ENCODE peak calls at places on chromosomes 5 and 9, in seven cellular contexts. O is prostate gland, V is adrenal gland, E is Peyer's patch, C is ovary, F is stomach, Y is A549. T is an unnamed sample.

GRCh38 chr9:130423272-130423671 is 21.5 kb upstream of the ASS1 start:
- DNase-seq in F (no peak), E (no peak), O (no peak), C (no peak), Y (no peak), V (no peak), T (no peak)

GRCh38 chr5:122078116-122078865 is at the start of gene LOX:
- DNase-seq in C (peak), V (peak), Y (no peak), F (peak), E (no peak), O (peak), T (peak)

GRCh38 chr9:81455826-81456225 is 233.5 kb downstream of the TLE1 start:
- DNase-seq in C (no peak), V (no peak), F (no peak), O (no peak), Y (no peak), E (no peak), T (no peak)

GRCh38 chr5:135207866-135208265 is 173.8 kb upstream of the PITX1 start:
- DNase-seq in V (no peak), C (no peak), O (no peak), Y (no peak), F (no peak), E (no peak), T (no peak)

GRCh38 chr5:14105717-14106435 is 37.3 kb upstream of the TRIO start:
- DNase-seq in C (no peak), Y (peak), F (no peak), V (peak), O (no peak), E (no peak), T (no peak)

GRCh38 chr9:129121483-129121882 is 10.3 kb downstream of the PTPA start:
- DNase-seq in Y (no peak), F (no peak), C (no peak), E (no peak), V (peak), O (peak), T (no peak)

GRCh38 chr9:70113403-70114022 is 69.9 kb downstream of the MAMDC2 start:
- DNase-seq in E (peak), C (peak), Y (peak), F (peak), O (peak), V (peak), T (peak)

GRCh38 chr9:14099737-14100136 is 214.2 kb downstream of the NFIB start:
- DNase-seq in Y (no peak), C (no peak), V (no peak), F (no peak), E (no peak), O (no peak), T (no peak)

GRCh38 chr9:95126739-95127138 is 190.8 kb downstream of the FANCC start:
- DNase-seq in O (no peak), Y (no peak), C (no peak), F (no peak), V (no peak), E (peak), T (no peak)

GRCh38 chr5:91024727-91025126 is 358.4 kb downstream of the ARRDC3 start:
- DNase-seq in C (no peak), E (no peak), F (no peak), O (no peak), V (peak), Y (no peak), T (no peak)

GRCh38 chr9:108400267-108400666 is 455.5 kb downstream of the ACTL7B start:
- DNase-seq in Y (no peak), F (no peak), E (no peak), O (no peak), C (no peak), V (no peak), T (no peak)

GRCh38 chr5:100186181-100186580 is 349.0 kb upstream of the FAM174A start:
- DNase-seq in F (no peak), Y (no peak), E (no peak), C (no peak), O (no peak), V (no peak), T (no peak)

GRCh38 chr5:72722792-72723402 is 93.6 kb upstream of the TNPO1 start:
- DNase-seq in F (no peak), C (no peak), E (no peak), O (no peak), V (no peak), Y (no peak), T (no peak)

GRCh38 chr9:20636883-20637440 is 14.7 kb upstream of the MLLT3 start:
- DNase-seq in F (no peak), Y (no peak), O (no peak), V (no peak), C (no peak), E (no peak), T (peak)

GRCh38 chr9:87119328-87119881 is 172.1 kb upstream of the GAS1 start:
- DNase-seq in V (peak), F (peak), O (peak), C (no peak), E (no peak), Y (no peak), T (no peak)

GRCh38 chr9:123314617-123315016 is 41.4 kb upstream of the CRB2 start:
- DNase-seq in Y (no peak), V (no peak), C (no peak), F (no peak), E (no peak), O (no peak), T (no peak)

GRCh38 chr5:137560414-137560813 is 61.3 kb upstream of the SPOCK1 start:
- DNase-seq in F (no peak), Y (no peak), V (no peak), O (no peak), C (no peak), E (no peak), T (no peak)

GRCh38 chr5:31496891-31497290 is 35.0 kb downstream of the DROSHA start:
- DNase-seq in E (no peak), Y (no peak), F (no peak), V (no peak), C (no peak), O (no peak), T (no peak)

GRCh38 chr5:125367702-125368101 is 621.3 kb upstream of the ZNF608 start:
- DNase-seq in E (no peak), O (no peak), F (no peak), C (no peak), V (no peak), Y (no peak), T (no peak)

GRCh38 chr5:99694884-99695283 is 766.1 kb upstream of the CHD1 start:
- DNase-seq in C (no peak), V (no peak), Y (no peak), E (no peak), F (no peak), O (no peak), T (no peak)

GRCh38 chr5:446066-446725 is 3.2 kb downstream of the EXOC3 start:
- DNase-seq in Y (no peak), F (no peak), V (no peak), C (no peak), O (no peak), E (no peak), T (no peak)

GRCh38 chr5:136802382-136802781 is 437.0 kb upstream of the TRPC7 start:
- DNase-seq in V (peak), C (no peak), F (no peak), E (no peak), O (no peak), Y (peak), T (no peak)

GRCh38 chr9:112065781-112066606 is 109.1 kb downstream of the SUSD1 start:
- DNase-seq in C (no peak), Y (no peak), O (peak), E (no peak), V (peak), F (peak), T (no peak)

GRCh38 chr9:16032799-16033198 is 480.0 kb downstream of the CCDC171 start:
- DNase-seq in Y (no peak), O (no peak), C (no peak), V (no peak), E (no peak), F (no peak), T (no peak)

GRCh38 chr5:115415143-115415491 is 118.7 kb upstream of the CCDC112 start:
- DNase-seq in V (no peak), Y (peak), E (no peak), F (peak), O (no peak), C (no peak), T (no peak)

GRCh38 chr9:4117835-4118610 is 181.8 kb downstream of the GLIS3 start:
- DNase-seq in Y (no peak), E (peak), C (peak), V (no peak), F (no peak), O (no peak), T (peak)

GRCh38 chr5:116145416-116145815 is 60.6 kb downstream of the COMMD10 start:
- DNase-seq in O (no peak), V (no peak), Y (no peak), E (no peak), C (no peak), F (no peak), T (no peak)

GRCh38 chr5:116935561-116936162 is 361.0 kb upstream of the SEMA6A start:
- DNase-seq in Y (no peak), C (no peak), F (no peak), E (no peak), O (no peak), V (no peak), T (no peak)

GRCh38 chr9:99833735-99834134 is 12.1 kb downstream of the NR4A3 start:
- DNase-seq in C (no peak), V (no peak), O (no peak), F (no peak), E (no peak), Y (no peak), T (no peak)

GRCh38 chr5:168706655-168707069 is 127.5 kb upstream of the PANK3 start:
- DNase-seq in V (peak), O (no peak), F (no peak), C (no peak), Y (peak), E (no peak), T (peak)

GRCh38 chr5:18112066-18112465 is 477.8 kb downstream of the TAF11L14 start:
- DNase-seq in O (no peak), V (no peak), E (no peak), Y (no peak), C (no peak), F (no peak), T (no peak)

GRCh38 chr9:79129865-79130480 is 441.8 kb upstream of the TLE4 start:
- DNase-seq in Y (peak), E (no peak), C (peak), V (peak), F (peak), O (peak), T (peak)

GRCh38 chr5:124824637-124825158 is 78.3 kb upstream of the ZNF608 start:
- DNase-seq in F (no peak), C (no peak), V (peak), O (no peak), E (no peak), Y (no peak), T (no peak)

GRCh38 chr5:4361626-4362281 is 766.1 kb downstream of the IRX1 start:
- DNase-seq in O (no peak), C (no peak), Y (no peak), V (no peak), F (no peak), E (no peak), T (no peak)

GRCh38 chr5:50325237-50325832 is 115.8 kb downstream of the EMB start:
- DNase-seq in V (peak), E (no peak), Y (no peak), C (no peak), O (no peak), F (no peak), T (peak)

GRCh38 chr5:36569456-36569855 is 37.0 kb upstream of the SLC1A3 start:
- DNase-seq in E (no peak), O (no peak), F (no peak), Y (no peak), C (peak), V (no peak), T (no peak)

GRCh38 chr5:127935398-127935797 is 148.2 kb upstream of the SLC12A2 start:
- DNase-seq in V (no peak), E (no peak), F (no peak), C (no peak), O (no peak), Y (no peak), T (no peak)

GRCh38 chr5:166379515-166379914 is 1911.9 kb upstream of the WWC1 start:
- DNase-seq in Y (no peak), F (no peak), V (no peak), O (no peak), C (no peak), E (no peak), T (no peak)

GRCh38 chr9:124774131-124774978 is 2.6 kb upstream of the OLFML2A start:
- DNase-seq in V (peak), O (peak), Y (peak), C (peak), E (peak), F (peak), T (peak)

GRCh38 chr9:10146517-10147331 is 466.1 kb downstream of the PTPRD start:
- DNase-seq in E (no peak), V (no peak), F (no peak), Y (no peak), O (no peak), C (no peak), T (no peak)

DNA sequence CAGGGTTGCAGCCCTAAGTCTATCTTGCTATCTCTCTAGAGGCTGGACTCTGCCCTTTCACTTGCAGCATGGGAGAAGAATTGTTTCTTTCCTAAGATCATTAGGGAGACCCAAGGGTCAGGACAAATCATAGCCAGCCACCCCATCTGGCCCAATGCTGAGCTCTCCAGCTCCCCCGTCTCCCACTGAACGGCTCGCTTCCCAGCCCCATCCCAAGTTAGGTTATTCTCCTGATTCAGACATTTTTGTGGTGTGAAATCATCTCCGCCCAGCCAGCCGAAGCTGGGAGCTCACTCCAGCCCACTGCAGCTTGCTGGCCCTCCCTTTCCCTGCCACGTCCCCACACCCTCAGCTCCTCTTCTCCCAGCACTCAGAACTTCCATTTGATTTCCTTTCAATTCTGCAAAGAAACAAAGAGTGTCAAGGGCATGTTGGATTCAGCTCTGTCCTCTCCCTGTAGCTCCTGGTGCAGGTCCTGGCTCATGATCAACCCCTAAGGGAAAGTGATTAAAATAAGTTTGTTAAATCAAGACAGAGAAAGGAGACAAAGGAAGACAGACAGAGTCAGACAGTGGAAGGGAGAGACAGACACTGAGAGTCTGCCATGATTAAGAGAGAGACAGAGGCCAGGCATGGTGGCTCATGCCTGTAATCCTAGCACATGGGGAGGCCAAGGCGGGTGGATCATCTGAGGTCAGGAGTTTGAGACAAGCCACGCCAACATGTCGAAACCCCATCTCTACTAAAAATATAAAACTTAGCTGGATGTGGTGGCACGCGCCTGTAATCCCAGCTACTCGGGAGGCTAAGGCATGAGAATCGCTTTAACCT is 12.6 kb upstream of the SPARC start:
- DNase-seq in V (peak), C (peak), O (no peak), F (peak), Y (peak), E (no peak), T (no peak)
- TF ChIP-seq POLR2A in V (peak), C (no peak), O (no peak), F (no peak), Y (no peak), E (no peak), T (no peak)

GRCh38 chr9:118331622-118332045 is 627.4 kb downstream of the TLR4 start:
- DNase-seq in F (no peak), V (peak), O (no peak), E (no peak), C (no peak), Y (peak), T (no peak)
- TF ChIP-seq POLR2A in F (no peak), V (no peak), O (no peak), E (no peak), C (no peak), Y (no peak), T (no peak)

DNA sequence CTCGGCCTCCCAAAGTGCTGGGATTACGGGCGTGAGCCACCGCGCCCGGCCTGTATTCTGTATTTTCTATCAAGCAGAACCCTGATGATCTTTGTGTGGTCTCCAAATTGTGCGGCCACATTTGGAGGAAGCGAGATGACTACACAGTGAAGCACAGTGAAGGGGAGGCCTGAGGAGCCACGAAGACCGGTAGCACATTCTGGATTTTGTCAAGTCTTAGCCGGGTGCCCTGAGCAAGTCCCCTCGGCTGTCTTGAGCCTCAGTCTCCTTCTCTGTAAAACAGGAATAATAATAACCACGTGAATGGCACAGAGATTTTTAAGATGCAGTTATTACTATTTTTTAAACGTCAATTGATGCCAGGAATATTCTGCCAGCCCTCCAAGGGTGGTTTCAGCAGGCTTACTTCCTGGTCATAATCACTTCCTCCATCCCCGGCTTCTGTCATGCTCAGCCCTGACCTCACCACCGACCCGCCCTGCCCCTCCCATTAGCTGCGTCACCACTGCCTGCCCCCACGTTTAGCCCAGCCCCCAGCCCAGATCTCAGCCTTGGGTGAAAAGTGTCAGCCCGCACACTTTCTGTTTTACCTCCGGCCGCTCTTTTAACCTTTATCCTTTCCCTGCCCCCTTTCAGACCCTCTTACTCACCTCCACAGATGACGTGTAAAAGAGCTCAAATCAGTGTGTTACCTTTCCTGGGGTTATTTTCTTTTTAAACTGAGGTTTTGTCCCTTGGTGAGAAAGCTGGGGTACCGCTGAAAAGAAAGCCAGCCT is 27.0 kb upstream of the ERGIC1 start:
- DNase-seq in V (peak), E (peak), O (peak), C (peak), Y (peak), F (peak), T (peak)
- TF ChIP-seq POLR2A in V (peak), E (peak), O (peak), C (no peak), Y (peak), F (peak), T (peak)

GRCh38 chr5:175696139-175696854 is 38.4 kb downstream of the HRH2 start:
- DNase-seq in Y (peak), V (peak), C (no peak), O (no peak), F (peak), E (peak), T (peak)

GRCh38 chr5:175694371-175695160 is 36.7 kb downstream of the HRH2 start:
- DNase-seq in O (no peak), V (no peak), E (no peak), C (no peak), F (no peak), Y (no peak), T (no peak)

GRCh38 chr5:175696855-175697198 is 39.0 kb downstream of the HRH2 start:
- DNase-seq in C (no peak), Y (no peak), V (no peak), E (no peak), O (no peak), F (no peak), T (no peak)

GRCh38 chr5:175693746-175694145 is 35.9 kb downstream of the HRH2 start:
- DNase-seq in C (no peak), Y (no peak), E (no peak), V (no peak), O (no peak), F (no peak), T (no peak)

GRCh38 chr5:175695161-175696126 is 37.6 kb downstream of the HRH2 start:
- DNase-seq in V (no peak), E (no peak), C (no peak), F (no peak), O (no peak), Y (no peak), T (no peak)
- TF ChIP-seq POLR2A in V (no peak), E (no peak), C (no peak), F (no peak), O (no peak), Y (no peak), T (no peak)

GRCh38 chr5:69231281-69231680 is 3.4 kb upstream of the CDK7 start:
- DNase-seq in Y (no peak), O (no peak), V (no peak), F (no peak), E (no peak), C (no peak), T (no peak)

GRCh38 chr5:69238760-69239251 is 4.1 kb downstream of the CDK7 start:
- DNase-seq in Y (peak), V (no peak), C (no peak), F (no peak), E (no peak), O (no peak), T (no peak)

GRCh38 chr5:69237877-69238276 is 3.2 kb downstream of the CDK7 start:
- DNase-seq in F (no peak), C (no peak), E (no peak), V (no peak), Y (no peak), O (no peak), T (no peak)

GRCh38 chr5:69231851-69232250 is 2.8 kb upstream of the CDK7 start:
- DNase-seq in C (no peak), E (no peak), F (no peak), V (no peak), Y (no peak), O (no peak), T (no peak)

GRCh38 chr5:69234457-69235268 is at the start of gene CDK7:
- DNase-seq in E (peak), C (peak), Y (peak), V (peak), O (peak), F (peak), T (peak)
- TF ChIP-seq POLR2A in E (peak), C (no peak), Y (peak), V (peak), O (peak), F (no peak), T (peak)

DNA sequence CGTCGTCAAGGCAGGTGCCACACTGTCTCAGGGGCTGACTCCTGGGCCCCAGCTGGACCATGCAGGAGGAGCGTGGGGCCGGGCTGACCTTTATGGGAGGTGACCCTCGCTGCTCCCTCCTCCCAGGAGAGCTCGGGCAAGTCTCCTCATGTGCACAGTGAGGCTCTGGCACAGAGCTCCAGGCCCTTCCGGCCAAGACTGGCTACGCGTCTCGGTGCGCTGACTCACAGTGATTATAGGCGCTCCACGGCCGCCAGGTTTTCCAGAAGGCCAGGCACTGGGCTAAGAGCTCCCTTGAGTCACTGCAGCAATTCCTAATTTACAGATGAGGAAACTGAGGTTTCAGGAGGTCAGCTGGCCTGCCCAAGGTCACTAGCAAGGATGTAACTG is 47.4 kb downstream of the VAV2 start:
- DNase-seq in Y (no peak), E (no peak), C (no peak), O (peak), V (peak), F (no peak), T (no peak)
- TF ChIP-seq POLR2A in Y (no peak), E (no peak), C (no peak), O (no peak), V (peak), F (no peak), T (no peak)

T was measured in erythroblast.